ENCODE peak calls at places on chromosome 18, in eight cellular contexts. O, U, W, C, L, D, X and I are unnamed samples.

GRCh38 chr18:28574175-28574574 is 397.2 kb upstream of the CDH2 start:
- DNase-seq in O (no peak), U (no peak), W (no peak), C (no peak), L (no peak), D (no peak), X (no peak), I (no peak)

GRCh38 chr18:47815486-47816270 is 114.8 kb downstream of the SMAD2 start:
- DNase-seq in O (no peak), U (no peak), W (no peak), C (no peak), L (no peak), D (no peak), X (no peak), I (no peak)

GRCh38 chr18:10702196-10702595 is 176.4 kb downstream of the NAPG start:
- DNase-seq in O (no peak), U (no peak), W (no peak), C (no peak), L (no peak), D (no peak), X (no peak), I (no peak)

GRCh38 chr18:49189772-49190171 is 239.0 kb upstream of the SMAD7 start:
- DNase-seq in O (no peak), U (no peak), W (peak), C (no peak), L (no peak), D (no peak), X (no peak), I (no peak)

GRCh38 chr18:5197032-5197434 is at the start of gene AKAIN1:
- DNase-seq in O (no peak), U (peak), W (no peak), C (no peak), L (peak), D (no peak), X (no peak), I (no peak)

GRCh38 chr18:12911025-12911927 is 27.2 kb upstream of the PTPN2 start:
- DNase-seq in O (peak), U (peak), W (no peak), C (peak), L (no peak), D (no peak), X (no peak), I (no peak)

GRCh38 chr18:8890957-8891464 is 185.7 kb downstream of the MTCL1 start:
- DNase-seq in O (no peak), U (no peak), W (no peak), C (no peak), L (no peak), D (peak), X (no peak), I (peak)

GRCh38 chr18:43780782-43781340 is 503.6 kb upstream of the SYT4 start:
- DNase-seq in O (no peak), U (no peak), W (no peak), C (no peak), L (no peak), D (no peak), X (no peak), I (no peak)

GRCh38 chr18:44725300-44726096 is 44.8 kb downstream of the SETBP1 start:
- DNase-seq in O (peak), U (peak), W (no peak), C (no peak), L (no peak), D (peak), X (no peak), I (no peak)

GRCh38 chr18:25352629-25353005 is 651 bp upstream of the ZNF521 start:
- DNase-seq in O (no peak), U (no peak), W (no peak), C (no peak), L (no peak), D (no peak), X (no peak), I (no peak)

GRCh38 chr18:10032331-10032979 is 118.6 kb downstream of the VAPA start:
- DNase-seq in O (no peak), U (no peak), W (no peak), C (no peak), L (no peak), D (no peak), X (no peak), I (no peak)

GRCh38 chr18:27954226-27954625 is 222.7 kb downstream of the CDH2 start:
- DNase-seq in O (no peak), U (no peak), W (no peak), C (no peak), L (no peak), D (no peak), X (no peak), I (peak)

GRCh38 chr18:24400587-24400986 is 3.0 kb upstream of the OSBPL1A start:
- DNase-seq in O (no peak), U (no peak), W (no peak), C (no peak), L (no peak), D (no peak), X (no peak), I (no peak)

GRCh38 chr18:68448736-68449135 is 266.2 kb downstream of the TMX3 start:
- DNase-seq in O (no peak), U (no peak), W (no peak), C (no peak), L (no peak), D (no peak), X (no peak), I (no peak)

GRCh38 chr18:12106516-12106915 is 12.9 kb downstream of the ANKRD62 start:
- DNase-seq in O (no peak), U (no peak), W (no peak), C (no peak), L (no peak), D (no peak), X (no peak), I (no peak)

GRCh38 chr18:50131591-50131990 is 63.4 kb downstream of the MYO5B start:
- DNase-seq in O (no peak), U (peak), W (no peak), C (no peak), L (no peak), D (no peak), X (no peak), I (no peak)

GRCh38 chr18:73693091-73693490 is 454.5 kb downstream of the FBXO15 start:
- DNase-seq in O (no peak), U (no peak), W (no peak), C (no peak), L (no peak), D (no peak), X (no peak), I (no peak)

GRCh38 chr18:23936371-23936958 is 78.1 kb upstream of the TTC39C start:
- DNase-seq in O (no peak), U (no peak), W (no peak), C (no peak), L (no peak), D (no peak), X (no peak), I (no peak)

GRCh38 chr18:43271593-43272432 is 5.5 kb downstream of the SYT4 start:
- DNase-seq in O (no peak), U (no peak), W (peak), C (no peak), L (no peak), D (peak), X (no peak), I (peak)

GRCh38 chr18:34514238-34514637 is 195.9 kb upstream of the DTNA start:
- DNase-seq in O (no peak), U (no peak), W (no peak), C (no peak), L (no peak), D (no peak), X (no peak), I (no peak)

GRCh38 chr18:70442933-70443332 is 154.1 kb downstream of the SOCS6 start:
- DNase-seq in O (no peak), U (no peak), W (no peak), C (no peak), L (no peak), D (no peak), X (no peak), I (no peak)

GRCh38 chr18:11411021-11411420 is 198.4 kb upstream of the SLC35G4 start:
- DNase-seq in O (no peak), U (no peak), W (no peak), C (no peak), L (no peak), D (no peak), X (no peak), I (peak)

GRCh38 chr18:44149706-44150105 is 531.0 kb upstream of the SETBP1 start:
- DNase-seq in O (no peak), U (no peak), W (no peak), C (no peak), L (no peak), D (peak), X (no peak), I (peak)

GRCh38 chr18:2627821-2628276 is 27.7 kb upstream of the SMCHD1 start:
- DNase-seq in O (peak), U (no peak), W (peak), C (no peak), L (no peak), D (no peak), X (no peak), I (no peak)

GRCh38 chr18:28718696-28719095 is 541.8 kb upstream of the CDH2 start:
- DNase-seq in O (no peak), U (no peak), W (no peak), C (no peak), L (no peak), D (no peak), X (no peak), I (no peak)

GRCh38 chr18:22667616-22668422 is 250.1 kb upstream of the CTAGE1 start:
- DNase-seq in O (no peak), U (no peak), W (no peak), C (no peak), L (no peak), D (peak), X (no peak), I (peak)

GRCh38 chr18:267380-267687 is 513 bp downstream of the THOC1 start:
- DNase-seq in O (no peak), U (no peak), W (peak), C (peak), L (no peak), D (no peak), X (no peak), I (no peak)

GRCh38 chr18:56835331-56835730 is 184.2 kb downstream of the WDR7 start:
- DNase-seq in O (no peak), U (no peak), W (no peak), C (no peak), L (no peak), D (no peak), X (no peak), I (no peak)

GRCh38 chr18:80034068-80034851 is at the start of gene RBFA:
- DNase-seq in O (peak), U (peak), W (peak), C (peak), L (peak), D (peak), X (peak), I (no peak)

GRCh38 chr18:40974448-40974847 is 980.6 kb upstream of the PIK3C3 start:
- DNase-seq in O (no peak), U (no peak), W (no peak), C (no peak), L (no peak), D (no peak), X (no peak), I (no peak)

GRCh38 chr18:60024857-60025256 is 125.1 kb downstream of the PMAIP1 start:
- DNase-seq in O (no peak), U (no peak), W (no peak), C (no peak), L (no peak), D (no peak), X (no peak), I (no peak)